ENCODE peak calls at places on chromosomes 2 and 18, in six cellular contexts. Y, G, V, R, U and C are unnamed samples.

GRCh38 chr2:10339647-10340592 is 37.2 kb downstream of the HPCAL1 start:
- DNase-seq in Y (no peak), G (no peak), V (no peak), R (no peak), U (no peak), C (no peak)

GRCh38 chr2:1504311-1504750 is 91.1 kb downstream of the TPO start:
- DNase-seq in Y (no peak), G (no peak), V (no peak), R (no peak), U (no peak), C (no peak)

GRCh38 chr2:96945011-96945410 is 41.4 kb downstream of the FAM178B start:
- DNase-seq in Y (no peak), G (no peak), V (no peak), R (no peak), U (no peak), C (no peak)

GRCh38 chr18:26579941-26580618 is 31.7 kb upstream of the KCTD1 start:
- DNase-seq in Y (no peak), G (no peak), V (no peak), R (no peak), U (no peak), C (no peak)

GRCh38 chr2:180656455-180656847 is 324.0 kb upstream of the UBE2E3 start:
- DNase-seq in Y (peak; percentile 24), G (no peak), V (no peak), R (no peak), U (no peak), C (no peak)

GRCh38 chr18:12726774-12727550 is 24.1 kb downstream of the PSMG2 start:
- DNase-seq in Y (peak; percentile 71), G (peak; percentile 76), V (no peak), R (no peak), U (no peak), C (peak; percentile 14)

GRCh38 chr2:179429060-179429471 is 164.4 kb upstream of the SESTD1 start:
- DNase-seq in Y (no peak), G (no peak), V (no peak), R (no peak), U (no peak), C (no peak)

GRCh38 chr18:65725421-65726050 is 25.3 kb upstream of the CDH7 start:
- DNase-seq in Y (no peak), G (peak; percentile 58), V (no peak), R (no peak), U (no peak), C (no peak)

GRCh38 chr2:75474115-75474514 is 86.6 kb downstream of the EVA1A start:
- DNase-seq in Y (no peak), G (no peak), V (no peak), R (no peak), U (no peak), C (no peak)

GRCh38 chr2:15363142-15363541 is 198.0 kb downstream of the NBAS start:
- DNase-seq in Y (no peak), G (no peak), V (no peak), R (no peak), U (no peak), C (no peak)

GRCh38 chr18:6948656-6949055 is 168.9 kb downstream of the LAMA1 start:
- DNase-seq in Y (no peak), G (no peak), V (no peak), R (no peak), U (no peak), C (no peak)

GRCh38 chr2:177799531-177799930 is 273.0 kb downstream of the PDE11A start:
- DNase-seq in Y (peak; percentile 10), G (peak; percentile 22), V (no peak), R (no peak), U (no peak), C (no peak)

GRCh38 chr18:10437837-10438236 is 16.6 kb upstream of the APCDD1 start:
- DNase-seq in Y (no peak), G (no peak), V (no peak), R (no peak), U (no peak), C (no peak)

GRCh38 chr2:236748385-236748784 is 178.8 kb downstream of the ACKR3 start:
- DNase-seq in Y (no peak), G (no peak), V (peak; percentile 72), R (peak; percentile 32), U (no peak), C (no peak)

GRCh38 chr2:10305715-10306114 is 3.0 kb downstream of the HPCAL1 start:
- DNase-seq in Y (no peak), G (peak; percentile 33), V (no peak), R (no peak), U (peak; percentile 77), C (no peak)

GRCh38 chr2:223930002-223930976 is 14.8 kb downstream of the WDFY1 start:
- DNase-seq in Y (peak; percentile 46), G (no peak), V (peak; percentile 74), R (peak; percentile 56), U (no peak), C (peak; percentile 91)

GRCh38 chr2:167857406-167857805 is 390.0 kb downstream of the STK39 start:
- DNase-seq in Y (no peak), G (no peak), V (no peak), R (no peak), U (no peak), C (no peak)

GRCh38 chr2:188765522-188765921 is 208.7 kb upstream of the COL3A1 start:
- DNase-seq in Y (no peak), G (peak; percentile 12), V (no peak), R (no peak), U (no peak), C (no peak)

GRCh38 chr2:33681333-33681732 is 82.2 kb upstream of the FAM98A start:
- DNase-seq in Y (no peak), G (no peak), V (no peak), R (no peak), U (no peak), C (no peak)

GRCh38 chr2:62398295-62398855 is 107.6 kb downstream of the TMEM17 start:
- DNase-seq in Y (no peak), G (no peak), V (no peak), R (no peak), U (no peak), C (no peak)

GRCh38 chr2:5227062-5227699 is 465.0 kb upstream of the SOX11 start:
- DNase-seq in Y (no peak), G (no peak), V (no peak), R (no peak), U (no peak), C (no peak)

GRCh38 chr2:101162561-101163330 is 11.6 kb upstream of the TBC1D8 start:
- DNase-seq in Y (no peak), G (peak; percentile 59), V (no peak), R (no peak), U (no peak), C (no peak)

GRCh38 chr2:241386519-241386918 is 30.4 kb downstream of the FARP2 start:
- DNase-seq in Y (no peak), G (no peak), V (no peak), R (no peak), U (no peak), C (no peak)

GRCh38 chr2:120344214-120344990 is 1.5 kb upstream of the INHBB start:
- DNase-seq in Y (peak; percentile 55), G (peak; percentile 55), V (peak; percentile 79), R (peak; percentile 58), U (peak; percentile 63), C (peak; percentile 37)

GRCh38 chr18:56632070-56633022 is 6.0 kb downstream of the TXNL1 start:
- DNase-seq in Y (no peak), G (no peak), V (no peak), R (no peak), U (no peak), C (no peak)

GRCh38 chr2:29212009-29212408 is 96.8 kb downstream of the CLIP4 start:
- DNase-seq in Y (no peak), G (no peak), V (no peak), R (no peak), U (no peak), C (no peak)

GRCh38 chr2:30232027-30232800 is 880 bp downstream of the LBH start:
- DNase-seq in Y (peak; percentile 70), G (peak; percentile 70), V (peak; percentile 79), R (peak; percentile 45), U (no peak), C (no peak)